ENCODE peak calls at places on chromosomes 12 and 14, in ten cellular contexts. O is breast epithelium, N is transverse colon, H is HCT116, Z is prostate gland, P is suprapubic skin, W is H1, M is SK-N-SH, A is GM12878, B is GM12891. F is an unnamed sample.

GRCh38 chr14:23041729-23042128 is 283 bp upstream of the PSMB11 start:
- DNase-seq in O (no peak), N (no peak), H (no peak), Z (no peak), P (no peak), W (no peak), M (no peak), A (no peak), B (no peak), F (no peak)

GRCh38 chr12:66111605-66112004 is 18.9 kb downstream of the LLPH start:
- DNase-seq in O (no peak), N (no peak), H (no peak), Z (no peak), P (no peak), W (no peak), M (no peak), A (no peak), B (no peak), F (no peak)

GRCh38 chr14:64761441-64762043 is 57.3 kb downstream of the PLEKHG3 start:
- DNase-seq in O (no peak), N (no peak), H (no peak), Z (no peak), P (no peak), W (no peak), M (no peak), A (no peak), B (no peak), F (no peak)

GRCh38 chr12:67509987-67510386 is 138.6 kb upstream of the DYRK2 start:
- DNase-seq in O (no peak), N (no peak), H (no peak), Z (no peak), P (no peak), W (no peak), M (no peak), A (no peak), B (no peak), F (no peak)

GRCh38 chr14:105838107-105838506 is 311.7 kb downstream of the TMEM121 start:
- DNase-seq in O (no peak), N (no peak), H (no peak), Z (no peak), P (no peak), W (no peak), M (no peak), A (no peak), B (no peak), F (no peak)

GRCh38 chr12:32032205-32032810 is 73.1 kb downstream of the RESF1 start:
- DNase-seq in O (no peak), N (no peak), H (no peak), Z (no peak), P (no peak), W (no peak), M (no peak), A (no peak), B (no peak), F (no peak)

GRCh38 chr14:30855345-30856037 is 18.9 kb upstream of the COCH start:
- DNase-seq in O (no peak), N (no peak), H (no peak), Z (no peak), P (no peak), W (no peak), M (no peak), A (no peak), B (no peak), F (no peak)

GRCh38 chr14:77128414-77128891 is 13.1 kb downstream of the ZDHHC22 start:
- DNase-seq in O (no peak), N (no peak), H (peak; percentile 98), Z (no peak), P (no peak), W (no peak), M (no peak), A (no peak), B (no peak), F (no peak)

GRCh38 chr14:24051789-24052655 is at the start of gene CARMIL3:
- DNase-seq in O (no peak), N (peak; percentile 72), H (no peak), Z (peak; percentile 57), P (peak; percentile 76), W (peak; percentile 89), M (peak; percentile 97), A (no peak), B (peak; percentile 86), F (peak; percentile 90)

GRCh38 chr12:15013634-15014169 is 40.9 kb downstream of the PDE6H start:
- DNase-seq in O (no peak), N (no peak), H (no peak), Z (no peak), P (no peak), W (no peak), M (no peak), A (no peak), B (no peak), F (no peak)

GRCh38 chr12:128609861-128610260 is 213.9 kb downstream of the SLC15A4 start:
- DNase-seq in O (no peak), N (no peak), H (no peak), Z (no peak), P (no peak), W (peak; percentile 52), M (no peak), A (no peak), B (no peak), F (no peak)

GRCh38 chr12:14157129-14157747 is 175.8 kb upstream of the GRIN2B start:
- DNase-seq in O (no peak), N (no peak), H (no peak), Z (no peak), P (no peak), W (peak; percentile 7), M (no peak), A (peak; percentile 99), B (peak; percentile 49), F (no peak)

GRCh38 chr14:95299271-95299670 is 20.4 kb downstream of the CLMN start:
- DNase-seq in O (no peak), N (no peak), H (no peak), Z (no peak), P (no peak), W (no peak), M (no peak), A (no peak), B (no peak), F (no peak)

GRCh38 chr12:467591-467990 is 7.9 kb downstream of the B4GALNT3 start:
- DNase-seq in O (no peak), N (no peak), H (no peak), Z (no peak), P (no peak), W (no peak), M (no peak), A (no peak), B (no peak), F (no peak)

GRCh38 chr14:68794856-68795601 is 2.2 kb upstream of the ZFP36L1 start:
- DNase-seq in O (peak; percentile 73), N (peak; percentile 54), H (no peak), Z (peak; percentile 44), P (no peak), W (no peak), M (peak; percentile 72), A (no peak), B (no peak), F (peak; percentile 63)

DNA sequence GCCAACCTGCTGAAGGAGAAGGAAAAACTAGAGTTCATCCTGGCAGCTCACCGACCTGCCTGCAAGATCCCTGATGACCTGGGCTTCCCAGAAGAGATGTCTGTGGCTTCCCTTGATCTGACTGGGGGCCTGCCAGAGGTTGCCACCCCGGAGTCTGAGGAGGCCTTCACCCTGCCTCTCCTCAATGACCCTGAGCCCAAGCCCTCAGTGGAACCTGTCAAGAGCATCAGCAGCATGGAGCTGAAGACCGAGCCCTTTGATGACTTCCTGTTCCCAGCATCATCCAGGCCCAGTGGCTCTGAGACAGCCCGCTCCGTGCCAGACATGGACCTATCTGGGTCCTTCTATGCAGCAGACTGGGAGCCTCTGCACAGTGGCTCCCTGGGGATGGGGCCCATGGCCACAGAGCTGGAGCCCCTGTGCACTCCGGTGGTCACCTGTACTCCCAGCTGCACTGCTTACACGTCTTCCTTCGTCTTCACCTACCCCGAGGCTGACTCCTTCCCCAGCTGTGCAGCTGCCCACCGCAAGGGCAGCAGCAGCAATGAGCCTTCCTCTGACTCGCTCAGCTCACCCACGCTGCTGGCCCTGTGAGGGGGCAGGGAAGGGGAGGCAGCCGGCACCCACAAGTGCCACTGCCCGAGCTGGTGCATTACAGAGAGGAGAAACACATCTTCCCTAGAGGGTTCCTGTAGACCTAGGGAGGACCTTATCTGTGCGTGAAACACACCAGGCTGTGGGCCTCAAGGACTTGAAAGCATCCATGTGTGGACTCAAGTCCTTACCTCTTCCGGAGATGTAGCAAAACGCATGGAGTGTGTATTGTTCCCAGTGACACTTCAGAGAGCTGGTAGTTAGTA is 2.4 kb downstream of the FOS start:
- DNase-seq in O (peak; percentile 17), N (peak; percentile 58), H (no peak), Z (no peak), P (peak; percentile 75), W (no peak), M (no peak), A (no peak), B (no peak), F (no peak)
- TF ChIP-seq POLR2AphosphoS5 in O (peak; percentile 70), N (peak; percentile 88), H (no peak), Z (peak; percentile 16), P (peak; percentile 96), W (peak; percentile 71), M (no peak), A (no peak), B (no peak), F (no peak)

GRCh38 chr14:51290132-51290531 is 50.1 kb downstream of the TMX1 start:
- DNase-seq in O (no peak), N (no peak), H (no peak), Z (no peak), P (no peak), W (no peak), M (no peak), A (no peak), B (no peak), F (no peak)
- TF ChIP-seq POLR2AphosphoS5 in O (no peak), N (no peak), H (no peak), Z (no peak), P (no peak), W (no peak), M (no peak), A (no peak), B (no peak), F (no peak)

GRCh38 chr14:53011053-53011462 is 60.2 kb upstream of the FERMT2 start:
- DNase-seq in O (peak; percentile 48), N (peak; percentile 46), H (peak; percentile 21), Z (no peak), P (peak; percentile 87), W (no peak), M (no peak), A (no peak), B (no peak), F (peak; percentile 79)
- TF ChIP-seq POLR2AphosphoS5 in O (peak; percentile 91), N (peak; percentile 66), H (no peak), Z (no peak), P (peak; percentile 71), W (no peak), M (no peak), A (no peak), B (no peak), F (no peak)

DNA sequence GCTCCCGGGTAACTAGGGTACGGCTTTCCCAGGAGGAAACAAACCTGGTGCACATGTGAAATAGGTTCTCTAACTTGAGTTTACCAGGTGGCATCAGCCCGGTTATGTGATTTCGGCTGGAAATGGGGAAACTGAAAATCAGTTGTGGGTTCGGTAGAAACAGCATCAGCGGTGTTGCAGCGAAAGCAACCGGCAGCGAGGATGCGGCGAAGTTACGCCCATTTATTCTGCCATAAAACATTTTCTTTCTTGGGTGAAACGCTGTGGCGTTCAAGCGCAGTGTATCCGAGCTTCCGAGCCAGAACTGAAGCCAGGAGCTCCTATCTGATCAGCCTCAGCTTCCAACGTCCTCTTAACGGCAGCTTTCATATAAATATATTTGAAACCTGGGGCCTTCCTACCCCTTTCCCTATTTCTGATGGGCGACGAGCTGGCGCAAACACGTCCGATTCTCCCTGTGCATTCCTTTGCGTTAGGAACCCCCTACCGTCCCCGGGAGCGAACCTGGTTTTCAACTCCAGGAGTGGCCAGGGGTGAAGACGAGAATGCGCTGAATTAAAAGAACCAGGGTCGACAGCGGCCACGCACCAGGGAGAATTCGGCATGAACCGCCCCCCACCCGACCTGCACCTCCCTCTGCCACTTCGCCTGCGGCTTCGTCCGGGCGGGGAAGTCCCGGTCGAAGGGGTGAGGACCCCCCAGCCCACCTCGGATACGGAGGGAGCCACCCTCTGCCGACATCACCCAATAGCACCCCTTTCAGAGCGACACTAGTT is 1.6 kb downstream of the DPF3 start:
- DNase-seq in O (no peak), N (peak; percentile 30), H (no peak), Z (no peak), P (no peak), W (no peak), M (peak; percentile 56), A (no peak), B (no peak), F (peak; percentile 71)
- TF ChIP-seq POLR2AphosphoS5 in O (no peak), N (no peak), H (no peak), Z (no peak), P (no peak), W (no peak), M (no peak), A (no peak), B (no peak), F (no peak)